ENCODE peak calls at places on chromosomes 6 and 20, in six cellular contexts. G, R, H, K, Y and Q are unnamed samples.
A peak's percentile ranks its signal among the peaks of the same experiment; 100 is the strongest.

GRCh38 chr6:56693246-56693607 is 50.5 kb upstream of the DST start:
- DNase-seq in G (peak; percentile 69), R (peak; percentile 96), H (no peak), K (peak; percentile 85), Y (no peak), Q (peak; percentile 86)

GRCh38 chr6:34592208-34592952 is 36.3 kb upstream of the SPDEF start:
- DNase-seq in G (no peak), R (no peak), H (no peak), K (no peak), Y (no peak), Q (no peak)

GRCh38 chr20:47576516-47577033 is 74.9 kb downstream of the NCOA3 start:
- DNase-seq in G (no peak), R (peak; percentile 78), H (no peak), K (peak; percentile 73), Y (peak; percentile 71), Q (peak; percentile 83)

GRCh38 chr6:166307082-166307980 is 861 bp downstream of the PRR18 start:
- DNase-seq in G (no peak), R (no peak), H (peak; percentile 72), K (no peak), Y (no peak), Q (no peak)

GRCh38 chr6:127032971-127033370 is 85.5 kb upstream of the RSPO3 start:
- DNase-seq in G (no peak), R (no peak), H (no peak), K (no peak), Y (no peak), Q (no peak)

GRCh38 chr6:5730586-5731263 is 276.0 kb downstream of the NRN1 start:
- DNase-seq in G (no peak), R (no peak), H (no peak), K (no peak), Y (no peak), Q (no peak)

GRCh38 chr6:144131248-144131709 is 19.0 kb upstream of the STX11 start:
- DNase-seq in G (no peak), R (no peak), H (no peak), K (no peak), Y (no peak), Q (no peak)

GRCh38 chr6:56156643-56157042 is 90.7 kb downstream of the COL21A1 start:
- DNase-seq in G (no peak), R (no peak), H (no peak), K (no peak), Y (no peak), Q (no peak)

GRCh38 chr6:111990214-111990613 is 63.7 kb upstream of the CCN6 start:
- DNase-seq in G (no peak), R (no peak), H (no peak), K (no peak), Y (peak; percentile 16), Q (no peak)

GRCh38 chr6:43303751-43304331 is 4.8 kb downstream of the CRIP3 start:
- DNase-seq in G (no peak), R (no peak), H (no peak), K (no peak), Y (no peak), Q (no peak)

GRCh38 chr20:8152183-8152582 is 20.1 kb downstream of the PLCB1 start:
- DNase-seq in G (no peak), R (no peak), H (no peak), K (no peak), Y (no peak), Q (no peak)

GRCh38 chr6:163460307-163460782 is 45.8 kb downstream of the QKI start:
- DNase-seq in G (no peak), R (no peak), H (no peak), K (no peak), Y (no peak), Q (no peak)

GRCh38 chr6:170487707-170488329 is 65.3 kb downstream of the PSMB1 start:
- DNase-seq in G (no peak), R (no peak), H (no peak), K (no peak), Y (no peak), Q (no peak)

GRCh38 chr6:166467436-166468000 is 84.8 kb upstream of the MPC1 start:
- DNase-seq in G (no peak), R (no peak), H (no peak), K (no peak), Y (no peak), Q (no peak)

GRCh38 chr6:106099235-106099537 is 13.1 kb downstream of the PRDM1 start:
- DNase-seq in G (no peak), R (no peak), H (no peak), K (no peak), Y (peak; percentile 10), Q (no peak)

GRCh38 chr6:107515955-107516354 is 26.0 kb downstream of the SOBP start:
- DNase-seq in G (no peak), R (no peak), H (no peak), K (no peak), Y (no peak), Q (no peak)

GRCh38 chr20:45337367-45338120 is 10.7 kb downstream of the SDC4 start:
- DNase-seq in G (peak; percentile 83), R (no peak), H (peak; percentile 67), K (peak; percentile 63), Y (no peak), Q (peak; percentile 53)

GRCh38 chr20:45338121-45339030 is 9.8 kb downstream of the SDC4 start:
- DNase-seq in G (no peak), R (no peak), H (no peak), K (no peak), Y (no peak), Q (no peak)

GRCh38 chr20:45339799-45340198 is 8.4 kb downstream of the SDC4 start:
- DNase-seq in G (no peak), R (no peak), H (no peak), K (no peak), Y (no peak), Q (no peak)

GRCh38 chr20:45339084-45339483 is 9.1 kb downstream of the SDC4 start:
- DNase-seq in G (no peak), R (no peak), H (no peak), K (no peak), Y (no peak), Q (no peak)

DNA sequence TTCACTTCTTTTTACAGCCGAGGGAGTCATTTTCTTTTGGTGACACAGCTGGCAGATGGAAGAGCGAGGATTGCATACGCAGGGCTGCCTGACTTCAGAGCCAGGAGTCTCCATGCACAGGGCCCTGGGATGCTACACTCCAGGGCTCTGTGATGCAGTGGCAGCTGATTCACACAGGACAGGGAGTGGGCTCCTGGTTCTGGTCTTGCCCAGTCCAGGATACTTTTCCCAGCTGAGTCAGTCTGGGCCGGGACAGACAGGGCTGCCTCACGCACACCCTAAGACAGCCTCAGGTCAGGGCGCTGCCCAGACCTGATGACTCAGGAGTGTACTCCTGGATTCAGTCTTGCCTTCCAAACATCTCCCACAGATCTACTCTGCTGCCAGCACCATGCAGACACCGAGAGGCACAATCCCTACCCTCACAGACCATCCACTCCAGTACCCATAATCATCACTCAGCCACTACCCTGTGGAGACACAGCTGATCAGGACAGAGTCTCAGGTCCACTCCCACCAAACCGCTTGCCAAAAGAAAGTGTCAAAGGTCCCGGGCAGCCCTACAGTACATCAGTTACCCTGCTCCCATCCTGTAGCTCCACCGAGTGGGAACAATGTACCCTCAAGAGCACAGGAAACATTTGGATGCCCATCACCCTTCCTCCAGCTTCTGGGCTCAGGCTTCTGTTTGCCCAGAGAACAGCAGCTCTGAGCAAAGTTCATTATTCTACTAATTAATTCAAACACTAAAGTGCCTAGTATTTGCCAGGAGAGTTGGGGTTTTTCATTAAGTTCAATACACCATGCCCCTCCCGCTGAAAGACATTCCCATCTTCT is 11.5 kb downstream of the SDC4 start:
- DNase-seq in G (no peak), R (peak; percentile 76), H (no peak), K (no peak), Y (no peak), Q (no peak)
- H3K27ac ChIP-seq in G (peak overlapping the region; percentile 66), R (peak overlapping the region; percentile 96), H (peak overlapping the region; percentile 87), K (peak overlapping the region; percentile 95), Y (no peak overlapping the region), Q (peak overlapping the region; percentile 86)

GRCh38 chr6:157724138-157724537 is 98.9 kb upstream of the SNX9 start:
- DNase-seq in G (no peak), R (no peak), H (no peak), K (no peak), Y (no peak), Q (no peak)

GRCh38 chr6:157727629-157728182 is 95.3 kb upstream of the SNX9 start:
- DNase-seq in G (no peak), R (no peak), H (no peak), K (no peak), Y (no peak), Q (no peak)

GRCh38 chr6:157724960-157725741 is 97.9 kb upstream of the SNX9 start:
- DNase-seq in G (no peak), R (peak; percentile 57), H (no peak), K (no peak), Y (no peak), Q (no peak)

GRCh38 chr6:157726892-157727628 is 96.0 kb upstream of the SNX9 start:
- DNase-seq in G (no peak), R (peak; percentile 70), H (no peak), K (peak; percentile 68), Y (no peak), Q (peak; percentile 63)

GRCh38 chr6:157725836-157726235 is 97.2 kb upstream of the SNX9 start:
- DNase-seq in G (no peak), R (peak; percentile 21), H (no peak), K (no peak), Y (no peak), Q (no peak)
- H3K27ac ChIP-seq in G (no peak overlapping the region), R (no peak overlapping the region), H (no peak overlapping the region), K (no peak overlapping the region), Y (no peak overlapping the region), Q (peak overlapping the region; percentile 71)

DNA sequence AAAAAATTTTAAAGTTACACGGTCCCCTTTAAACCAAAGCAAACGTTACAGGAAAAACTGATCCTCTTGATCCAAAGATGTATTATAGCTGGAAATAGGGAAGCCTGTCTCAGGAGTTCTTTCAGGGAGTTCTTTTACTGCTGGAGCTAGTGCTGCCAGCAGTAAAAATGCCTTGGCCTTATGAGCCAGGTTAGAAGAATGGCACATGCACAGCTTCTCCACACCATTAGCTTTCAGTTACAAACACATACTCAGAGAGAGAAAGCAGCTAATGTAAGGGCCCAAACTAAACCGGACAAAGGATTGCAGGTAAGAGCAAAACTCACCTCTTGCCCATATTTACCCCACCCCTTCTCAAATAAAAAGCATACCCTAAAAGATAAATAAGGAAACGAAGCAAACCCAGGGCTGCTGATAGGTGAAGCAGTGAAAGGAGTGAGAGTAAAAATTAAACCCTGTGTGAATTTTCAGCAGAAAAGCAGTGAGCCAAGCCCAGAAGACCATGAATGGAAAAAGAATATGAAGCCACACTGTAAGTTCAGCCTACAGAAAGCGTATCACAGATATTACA is 19.0 kb downstream of the TBC1D20 start:
- DNase-seq in G (no peak), R (no peak), H (no peak), K (no peak), Y (no peak), Q (no peak)
- H3K27ac ChIP-seq in G (no peak overlapping the region), R (no peak overlapping the region), H (no peak overlapping the region), K (no peak overlapping the region), Y (no peak overlapping the region), Q (no peak overlapping the region)

DNA sequence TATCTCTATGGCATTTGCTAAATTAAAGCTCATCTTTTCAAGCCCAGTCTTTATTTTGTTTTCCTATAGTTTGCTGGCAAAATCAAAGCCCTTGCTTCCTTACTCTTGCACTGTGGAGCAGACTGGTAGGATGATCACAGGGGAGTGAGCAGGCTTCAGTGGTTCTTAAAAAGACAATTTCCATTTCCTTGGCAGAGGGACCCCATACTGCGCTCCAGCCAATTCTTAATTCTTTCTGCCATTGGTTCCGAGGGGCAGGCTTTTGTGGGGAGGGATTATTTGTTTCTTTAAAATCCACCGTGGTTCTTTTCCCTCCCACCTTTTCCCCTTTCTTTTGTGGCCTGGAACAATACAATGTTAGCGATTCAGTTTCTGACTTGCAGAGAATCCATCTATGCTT is 378.8 kb upstream of the FLRT3 start:
- DNase-seq in G (no peak), R (no peak), H (no peak), K (no peak), Y (no peak), Q (no peak)
- H3K27ac ChIP-seq in G (no peak overlapping the region), R (no peak overlapping the region), H (no peak overlapping the region), K (no peak overlapping the region), Y (no peak overlapping the region), Q (no peak overlapping the region)